ENCODE peak calls at places on chromosomes 1 and 21, in six cellular contexts. D, C, R, K, O and L are unnamed samples.

GRCh38 chr1:25082216-25082899 is 149.9 kb downstream of the SYF2 start:
- DNase-seq in K (no peak), O (no peak), D (no peak), C (no peak), R (no peak), L (no peak)

GRCh38 chr1:164765993-164766720 is 207.2 kb downstream of the PBX1 start:
- DNase-seq in C (no peak), O (no peak), K (no peak), R (no peak), D (no peak), L (no peak)

GRCh38 chr21:33403786-33404571 is 766 bp downstream of the IFNGR2 start:
- DNase-seq in O (peak; percentile 42), R (no peak), K (peak; percentile 36), D (peak; percentile 64), C (peak; percentile 40), L (peak; percentile 68)

GRCh38 chr1:201954263-201955008 is 867 bp upstream of the TIMM17A start:
- DNase-seq in K (no peak), R (no peak), D (no peak), O (no peak), C (no peak), L (no peak)

GRCh38 chr1:115158181-115158580 is 68.9 kb upstream of the TSPAN2 start:
- DNase-seq in K (no peak), C (no peak), O (no peak), D (peak; percentile 69), R (peak; percentile 61), L (no peak)

GRCh38 chr1:46558141-46558963 is 6.9 kb upstream of the KNCN start:
- DNase-seq in O (no peak), C (no peak), D (no peak), R (no peak), K (no peak), L (no peak)

GRCh38 chr1:91057784-91058183 is 35.9 kb upstream of the ZNF644 start:
- DNase-seq in R (no peak), C (no peak), K (peak; percentile 41), D (no peak), O (no peak), L (no peak)

GRCh38 chr1:2948001-2948750 is 73.1 kb upstream of the ACTRT2 start:
- DNase-seq in O (no peak), R (no peak), K (no peak), D (no peak), C (no peak), L (no peak)

GRCh38 chr1:41499591-41499990 is 15.1 kb upstream of the EDN2 start:
- DNase-seq in O (no peak), K (no peak), R (no peak), C (no peak), D (no peak), L (no peak)

GRCh38 chr1:47510282-47510811 is 72.5 kb downstream of the FOXD2 start:
- DNase-seq in C (no peak), O (no peak), K (no peak), D (no peak), R (no peak), L (no peak)

GRCh38 chr21:45323487-45324380 is 36.0 kb upstream of the POFUT2 start:
- DNase-seq in O (no peak), K (no peak), C (no peak), R (no peak), D (peak; percentile 54), L (no peak)

GRCh38 chr1:55480396-55480795 is 265.2 kb upstream of the USP24 start:
- DNase-seq in D (no peak), O (no peak), C (no peak), K (no peak), R (no peak), L (no peak)

GRCh38 chr1:100767176-100767876 is 47.8 kb downstream of the VCAM1 start:
- DNase-seq in D (peak; percentile 25), K (no peak), R (peak; percentile 11), O (peak; percentile 4), C (no peak), L (no peak)

GRCh38 chr1:25126568-25126967 is 105.7 kb downstream of the SYF2 start:
- DNase-seq in O (no peak), K (no peak), D (no peak), R (no peak), C (no peak), L (peak; percentile 90)

GRCh38 chr1:180912211-180912800 is 391 bp upstream of the KIAA1614 start:
- DNase-seq in D (peak; percentile 46), R (peak; percentile 11), O (peak; percentile 48), C (no peak), K (no peak), L (no peak)

GRCh38 chr1:9872430-9873165 is 37.5 kb downstream of the CTNNBIP1 start:
- DNase-seq in O (no peak), K (no peak), D (no peak), R (no peak), C (no peak), L (no peak)

GRCh38 chr1:162182090-162182489 is 112.6 kb downstream of the NOS1AP start:
- DNase-seq in K (no peak), R (no peak), D (no peak), O (no peak), C (no peak), L (no peak)

GRCh38 chr1:2372551-2373490 is 18.5 kb downstream of the MORN1 start:
- DNase-seq in R (no peak), D (no peak), O (no peak), C (no peak), K (no peak), L (no peak)

GRCh38 chr1:24898909-24899439 is 31.1 kb downstream of the RUNX3 start:
- DNase-seq in O (no peak), R (no peak), K (no peak), D (no peak), C (no peak), L (no peak)

GRCh38 chr1:119766374-119766794 is 2.3 kb downstream of the HMGCS2 start:
- DNase-seq in O (no peak), R (no peak), D (no peak), K (no peak), C (no peak), L (no peak)

GRCh38 chr1:245867724-245868123 is 639.4 kb downstream of the SMYD3 start:
- DNase-seq in K (no peak), R (no peak), D (no peak), C (no peak), O (no peak), L (no peak)

GRCh38 chr1:184954232-184954995 is 19.9 kb downstream of the NIBAN1 start:
- DNase-seq in R (no peak), K (peak; percentile 32), C (no peak), D (no peak), O (no peak), L (no peak)

GRCh38 chr21:33345751-33346238 is 21.0 kb downstream of the IFNAR1 start:
- DNase-seq in D (no peak), O (no peak), C (no peak), K (no peak), R (no peak), L (no peak)

GRCh38 chr1:239389703-239390102 is 3.3 kb downstream of the CHRM3 start:
- DNase-seq in K (no peak), R (no peak), C (no peak), O (no peak), D (no peak), L (no peak)

GRCh38 chr1:225534772-225535171 is 106.9 kb upstream of the LBR start:
- DNase-seq in D (no peak), C (no peak), O (no peak), R (no peak), K (no peak), L (no peak)

GRCh38 chr1:16913866-16914662 is 7.7 kb upstream of the CROCC start:
- DNase-seq in K (peak; percentile 95), C (peak; percentile 95), R (peak; percentile 95), D (peak; percentile 95), O (peak; percentile 95), L (peak; percentile 93)

GRCh38 chr1:60949154-60949825 is 133.1 kb upstream of the NFIA start:
- DNase-seq in C (no peak), K (peak; percentile 4), R (no peak), D (no peak), O (no peak), L (no peak)

GRCh38 chr1:58062635-58063034 is 483.9 kb downstream of the OMA1 start:
- DNase-seq in R (no peak), K (no peak), C (no peak), D (peak; percentile 2), O (no peak), L (no peak)

GRCh38 chr1:51303751-51304196 is 26.6 kb downstream of the TTC39A start:
- DNase-seq in D (no peak), R (no peak), O (no peak), K (peak; percentile 28), C (no peak), L (no peak)